ENCODE peak calls at places on chromosomes 6 and 20, in nine cellular contexts. F is brain microvascular endothelial cell, D is cardiac muscle cell, Q is suprapubic skin, H is IMR-90, A is fibroblast of lung, E is epithelial cell of esophagus, V is heart left ventricle, I is esophagus squamous epithelium. T is an unnamed sample.

GRCh38 chr20:34112600-34113061 is 588 bp upstream of the EIF2S2 start:
- DNase-seq in F (peak), D (peak), Q (no peak), H (peak), A (peak), E (peak), V (peak), I (no peak), T (no peak)

GRCh38 chr20:46682063-46682821 is 7.0 kb downstream of the TP53RK start:
- DNase-seq in F (no peak), D (no peak), Q (no peak), H (no peak), A (no peak), E (peak), V (no peak), I (no peak), T (peak)

GRCh38 chr6:24900917-24901697 is 34.7 kb downstream of the RIPOR2 start:
- DNase-seq in F (no peak), D (no peak), Q (no peak), H (no peak), A (no peak), E (no peak), V (no peak), I (no peak), T (no peak)

GRCh38 chr6:130602151-130602770 is 224.9 kb upstream of the SMLR1 start:
- DNase-seq in F (peak), D (no peak), Q (no peak), H (peak), A (peak), E (peak), V (no peak), I (no peak), T (no peak)

GRCh38 chr6:55772730-55773129 is 102.7 kb downstream of the BMP5 start:
- DNase-seq in F (no peak), D (no peak), Q (no peak), H (no peak), A (no peak), E (no peak), V (no peak), I (no peak), T (no peak)

GRCh38 chr6:31794866-31795615 is 511 bp downstream of the VARS1 start:
- DNase-seq in F (no peak), D (peak), Q (no peak), H (no peak), A (no peak), E (no peak), V (no peak), I (no peak), T (peak)

GRCh38 chr6:15322781-15323536 is 77.1 kb downstream of the JARID2 start:
- DNase-seq in F (no peak), D (no peak), Q (no peak), H (peak), A (peak), E (peak), V (no peak), I (no peak), T (no peak)

GRCh38 chr6:36683145-36683655 is 4.7 kb downstream of the CDKN1A start:
- DNase-seq in F (no peak), D (no peak), Q (no peak), H (no peak), A (no peak), E (no peak), V (no peak), I (no peak), T (no peak)

GRCh38 chr6:111280445-111280844 is 193.1 kb downstream of the SLC16A10 start:
- DNase-seq in F (no peak), D (no peak), Q (no peak), H (peak), A (no peak), E (no peak), V (no peak), I (no peak), T (no peak)

GRCh38 chr6:88763160-88763559 is 200.3 kb downstream of the RNGTT start:
- DNase-seq in F (peak), D (no peak), Q (no peak), H (peak), A (no peak), E (peak), V (no peak), I (no peak), T (no peak)

GRCh38 chr20:35600176-35600995 is 15.2 kb upstream of the SPAG4 start:
- DNase-seq in F (no peak), D (no peak), Q (no peak), H (no peak), A (no peak), E (no peak), V (no peak), I (no peak), T (no peak)

GRCh38 chr6:129845696-129846095 is 15.4 kb downstream of the TMEM244 start:
- DNase-seq in F (no peak), D (no peak), Q (no peak), H (no peak), A (no peak), E (no peak), V (no peak), I (no peak), T (no peak)

GRCh38 chr6:131909408-131910218 is 41.6 kb downstream of the CCN2 start:
- DNase-seq in F (peak), D (peak), Q (no peak), H (peak), A (peak), E (peak), V (peak), I (no peak), T (peak)

GRCh38 chr6:36297511-36297910 is 27.7 kb downstream of the PNPLA1 start:
- DNase-seq in F (no peak), D (no peak), Q (no peak), H (no peak), A (no peak), E (peak), V (no peak), I (no peak), T (no peak)

GRCh38 chr6:143700684-143701342 is 23.0 kb downstream of the PHACTR2 start:
- DNase-seq in F (peak), D (no peak), Q (no peak), H (peak), A (peak), E (no peak), V (peak), I (no peak), T (no peak)

GRCh38 chr6:151054304-151054703 is 185.5 kb upstream of the AKAP12 start:
- DNase-seq in F (peak), D (peak), Q (no peak), H (peak), A (peak), E (no peak), V (no peak), I (no peak), T (no peak)

GRCh38 chr20:32333988-32334885 is 23.9 kb upstream of the ASXL1 start:
- DNase-seq in F (no peak), D (peak), Q (no peak), H (no peak), A (no peak), E (peak), V (peak), I (no peak), T (no peak)

GRCh38 chr6:17725083-17725482 is 18.4 kb upstream of the NUP153 start:
- DNase-seq in F (peak), D (peak), Q (no peak), H (peak), A (peak), E (no peak), V (peak), I (no peak), T (no peak)

GRCh38 chr6:53347921-53348435 is 772 bp downstream of the ELOVL5 start:
- DNase-seq in F (peak), D (peak), Q (peak), H (peak), A (peak), E (peak), V (peak), I (no peak), T (peak)

GRCh38 chr20:44215125-44215524 is 4.6 kb upstream of the OSER1 start:
- DNase-seq in F (peak), D (peak), Q (no peak), H (peak), A (peak), E (peak), V (peak), I (no peak), T (no peak)

GRCh38 chr6:118103381-118104105 is 196.5 kb downstream of the SLC35F1 start:
- DNase-seq in F (no peak), D (no peak), Q (no peak), H (no peak), A (no peak), E (no peak), V (no peak), I (no peak), T (no peak)

GRCh38 chr20:8454137-8454712 is 322.2 kb downstream of the PLCB1 start:
- DNase-seq in F (peak), D (peak), Q (no peak), H (peak), A (peak), E (peak), V (no peak), I (no peak), T (no peak)

GRCh38 chr20:37259031-37259430 is 2.6 kb downstream of the GHRH start:
- DNase-seq in F (no peak), D (no peak), Q (no peak), H (no peak), A (no peak), E (no peak), V (no peak), I (no peak), T (no peak)
- H3K4me3 ChIP-seq in F (no peak), D (no peak), Q (no peak), H (no peak), A (no peak), E (no peak), V (no peak), I (no peak), T (no peak)

GRCh38 chr6:10720229-10720959 is 2.5 kb upstream of the TMEM14C start:
- DNase-seq in F (no peak), D (no peak), Q (no peak), H (peak), A (peak), E (peak), V (peak), I (no peak), T (peak)
- H3K4me3 ChIP-seq in F (peak), D (no peak), Q (peak), H (peak), A (peak), E (peak), V (peak), I (peak), T (peak)

GRCh38 chr6:149925253-149925973 is 2.5 kb upstream of the RAET1G start:
- DNase-seq in F (peak), D (no peak), Q (peak), H (no peak), A (no peak), E (no peak), V (peak), I (no peak), T (peak)
- H3K4me3 ChIP-seq in F (peak), D (peak), Q (peak), H (peak), A (peak), E (peak), V (peak), I (peak), T (peak)

DNA sequence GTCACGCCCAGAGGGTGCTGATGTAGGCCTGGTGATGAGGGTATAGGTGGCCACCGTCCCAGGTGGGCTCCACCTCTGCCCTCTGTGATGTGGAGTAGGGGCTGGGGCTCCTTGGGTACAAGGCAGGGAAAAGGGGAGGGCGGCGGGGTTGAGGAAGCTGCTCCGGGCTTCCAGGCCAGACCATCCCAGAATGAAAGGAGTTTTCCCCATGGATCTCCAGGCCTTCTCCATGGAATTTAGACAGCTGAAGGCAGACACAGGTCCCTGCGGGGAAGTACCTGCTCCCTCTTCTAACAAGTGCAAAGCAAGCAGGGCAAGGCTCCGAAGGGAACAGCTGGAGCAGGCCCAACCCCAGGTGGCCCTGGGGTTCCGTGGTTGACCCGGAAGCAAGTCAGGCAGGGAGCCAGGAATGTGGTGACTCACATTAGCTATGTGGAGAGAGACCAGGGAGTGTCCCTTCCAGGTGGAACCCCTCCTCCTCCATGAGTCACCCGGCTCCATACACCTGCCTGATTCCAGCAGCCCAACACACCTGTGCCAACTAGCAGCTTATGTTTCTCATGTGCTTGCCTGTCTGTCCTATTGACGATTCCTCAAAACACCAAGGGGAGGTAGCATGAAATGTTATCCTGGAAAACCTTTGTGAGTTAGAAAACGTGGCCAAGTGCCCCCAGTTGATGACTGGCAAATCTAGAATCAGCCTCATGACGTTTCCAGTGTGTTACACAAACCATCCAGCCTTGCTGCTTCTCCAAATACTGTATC is 59.7 kb upstream of the SNX9 start:
- DNase-seq in F (peak), D (no peak), Q (peak), H (peak), A (peak), E (peak), V (peak), I (peak), T (no peak)
- H3K4me3 ChIP-seq in F (no peak), D (no peak), Q (no peak), H (no peak), A (no peak), E (no peak), V (no peak), I (no peak), T (no peak)

GRCh38 chr6:71404967-71405278 is 116.3 kb downstream of the OGFRL1 start:
- DNase-seq in F (no peak), D (no peak), Q (no peak), H (no peak), A (no peak), E (no peak), V (no peak), I (no peak), T (no peak)

GRCh38 chr6:71404145-71404966 is 115.7 kb downstream of the OGFRL1 start:
- DNase-seq in F (peak), D (peak), Q (no peak), H (peak), A (peak), E (peak), V (no peak), I (no peak), T (no peak)

GRCh38 chr6:71402101-71402500 is 113.5 kb downstream of the OGFRL1 start:
- DNase-seq in F (no peak), D (no peak), Q (no peak), H (no peak), A (no peak), E (no peak), V (no peak), I (no peak), T (no peak)

GRCh38 chr6:71405416-71405815 is 116.8 kb downstream of the OGFRL1 start:
- DNase-seq in F (no peak), D (no peak), Q (no peak), H (no peak), A (no peak), E (no peak), V (no peak), I (no peak), T (no peak)

GRCh38 chr6:71403422-71404134 is 115.0 kb downstream of the OGFRL1 start:
- DNase-seq in F (no peak), D (no peak), Q (no peak), H (no peak), A (peak), E (peak), V (no peak), I (no peak), T (no peak)
- H3K4me3 ChIP-seq in F (peak), D (no peak), Q (no peak), H (peak), A (peak), E (no peak), V (no peak), I (no peak), T (peak)

DNA sequence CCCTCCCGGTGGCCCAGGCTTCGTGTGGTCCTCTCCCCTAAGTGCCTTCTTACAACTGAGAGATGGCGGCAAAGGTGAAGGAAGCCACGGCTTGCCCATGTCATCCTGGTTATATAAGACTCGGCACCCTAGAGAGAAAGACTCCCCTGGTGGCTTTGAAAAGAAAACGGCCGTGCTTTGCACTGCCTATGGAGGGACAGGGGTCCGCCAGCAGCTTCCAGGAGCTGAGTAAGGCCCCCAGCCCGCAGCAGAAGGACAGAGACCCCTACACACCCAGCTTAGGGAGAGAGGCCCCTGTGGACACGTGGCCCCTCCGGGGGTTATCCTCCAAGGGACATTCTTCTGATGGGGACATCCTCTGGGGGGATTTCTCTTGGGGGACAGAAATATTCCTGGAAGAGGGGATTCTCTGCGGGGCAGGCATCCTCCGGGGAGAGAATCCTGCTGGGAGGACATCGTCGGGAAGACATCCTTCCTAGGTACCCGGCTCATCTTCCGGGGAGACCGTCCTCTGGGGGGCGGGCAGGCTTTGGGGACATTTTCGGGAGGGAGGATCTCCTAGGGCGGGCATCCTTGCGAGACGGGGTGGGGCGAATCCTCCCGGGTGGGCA is 509 bp upstream of the OGFR start:
- DNase-seq in F (no peak), D (no peak), Q (no peak), H (no peak), A (no peak), E (no peak), V (no peak), I (no peak), T (no peak)
- H3K4me3 ChIP-seq in F (peak), D (peak), Q (peak), H (peak), A (peak), E (no peak), V (peak), I (peak), T (peak)

DNA sequence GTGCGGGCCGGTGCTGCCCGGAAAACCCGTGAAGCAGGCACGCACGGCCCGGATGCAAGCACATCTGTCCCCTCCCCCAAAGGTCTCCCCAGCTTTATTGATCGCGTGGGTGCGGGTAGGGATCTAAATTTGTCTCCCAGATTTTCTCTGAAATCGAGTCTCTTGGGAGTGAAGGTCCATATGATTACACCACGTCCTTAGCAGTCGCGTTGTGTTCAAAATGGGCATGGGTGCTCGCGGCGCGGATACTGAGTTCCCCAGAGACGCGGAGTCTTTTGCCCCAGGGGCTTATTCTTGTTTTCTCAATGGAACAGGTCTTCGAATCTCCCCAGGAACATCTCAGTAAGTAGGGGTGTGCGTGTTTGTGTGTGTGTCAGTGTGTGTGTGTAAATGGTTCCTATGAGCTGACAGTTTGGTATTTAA is 2.8 kb upstream of the ZNF292 start:
- DNase-seq in F (peak), D (no peak), Q (no peak), H (peak), A (peak), E (peak), V (no peak), I (no peak), T (no peak)
- H3K4me3 ChIP-seq in F (peak), D (peak), Q (peak), H (peak), A (peak), E (peak), V (peak), I (peak), T (peak)

T was measured in coronary artery.